ENCODE peak calls at places on chromosomes 16 and 17, in eight cellular contexts. D is mesothelial cell of epicardium, Z is HFF-Myc, C is cardiac muscle cell, F is fibroblast of lung, I is H9, B is AG09319, H is GM23338. R is an unnamed sample.

GRCh38 chr16:89448656-89449055 is 41.7 kb downstream of the ANKRD11 start:
- DNase-seq in Z (no peak), D (no peak), F (no peak), H (no peak), I (no peak), C (no peak), B (no peak), R (no peak)

GRCh38 chr17:69710926-69711325 is 296.4 kb downstream of the MAP2K6 start:
- DNase-seq in B (no peak), F (no peak), C (no peak), H (no peak), Z (no peak), I (no peak), D (no peak), R (no peak)

GRCh38 chr17:82884923-82885322 is 45.1 kb upstream of the ZNF750 start:
- DNase-seq in C (no peak), I (no peak), D (no peak), F (no peak), H (no peak), B (no peak), Z (no peak), R (no peak)

GRCh38 chr16:27701381-27701780 is 151.4 kb downstream of the KATNIP start:
- DNase-seq in D (no peak), F (no peak), H (no peak), Z (no peak), B (no peak), C (no peak), I (no peak), R (no peak)

GRCh38 chr17:7837375-7838290 is 3.6 kb downstream of the KDM6B start:
- DNase-seq in H (peak), Z (no peak), I (no peak), D (no peak), B (no peak), C (peak), F (no peak), R (no peak)

GRCh38 chr17:33494156-33494555 is 201.1 kb upstream of the ASIC2 start:
- DNase-seq in C (no peak), F (peak), D (no peak), H (no peak), B (no peak), I (no peak), Z (no peak), R (no peak)

GRCh38 chr16:81645303-81645702 is 133.8 kb upstream of the PLCG2 start:
- DNase-seq in H (no peak), Z (no peak), I (peak), F (peak), B (no peak), C (peak), D (no peak), R (no peak)

GRCh38 chr17:45934044-45934979 is 40.0 kb downstream of the MAPT start:
- DNase-seq in D (no peak), B (no peak), C (no peak), Z (no peak), I (no peak), H (no peak), F (no peak), R (no peak)

GRCh38 chr17:77637807-77638182 is 320.7 kb upstream of the TNRC6C start:
- DNase-seq in Z (no peak), H (peak), I (no peak), C (no peak), F (peak), B (no peak), D (no peak), R (peak)

GRCh38 chr17:55872374-55872773 is 121.5 kb downstream of the PCTP start:
- DNase-seq in C (no peak), Z (no peak), B (no peak), F (no peak), H (no peak), D (no peak), I (no peak), R (no peak)

GRCh38 chr17:57434361-57434760 is 178.0 kb downstream of the MSI2 start:
- DNase-seq in C (no peak), D (no peak), F (no peak), Z (no peak), B (no peak), H (no peak), I (no peak), R (no peak)

GRCh38 chr17:57433396-57433944 is 177.1 kb downstream of the MSI2 start:
- DNase-seq in D (no peak), Z (no peak), F (no peak), C (no peak), I (no peak), H (peak), B (no peak), R (no peak)

GRCh38 chr17:57429966-57430365 is 173.6 kb downstream of the MSI2 start:
- DNase-seq in H (no peak), C (no peak), D (no peak), B (no peak), F (no peak), I (no peak), Z (no peak), R (no peak)

GRCh38 chr17:57431415-57431814 is 175.1 kb downstream of the MSI2 start:
- DNase-seq in I (no peak), D (no peak), B (no peak), Z (no peak), H (no peak), C (no peak), F (no peak), R (no peak)

GRCh38 chr17:57432507-57433277 is 176.4 kb downstream of the MSI2 start:
- DNase-seq in F (no peak), I (no peak), D (no peak), Z (no peak), B (no peak), C (no peak), H (no peak), R (no peak)
- TF ChIP-seq CTCF in F (no peak), I (no peak), D (no peak), Z (no peak), B (no peak), C (no peak), H (peak), R (no peak)

DNA sequence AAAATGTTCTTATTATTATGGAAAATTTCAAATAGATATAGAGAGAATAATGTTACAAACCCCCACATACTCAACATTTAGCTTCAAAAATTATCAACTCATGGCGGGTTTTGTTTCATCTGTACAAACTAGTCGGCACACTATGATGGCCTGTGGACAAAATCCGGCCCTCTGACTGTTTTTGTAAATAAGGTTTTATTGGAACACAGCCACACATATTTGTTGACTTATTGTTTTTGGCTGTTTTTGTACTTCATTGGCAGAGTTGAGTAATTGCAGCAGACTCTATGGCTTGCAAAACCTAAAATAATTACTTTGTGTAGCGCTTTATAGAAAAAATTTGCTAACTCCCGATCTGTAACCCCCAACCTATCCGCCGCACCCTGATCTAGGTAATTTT is 41.4 kb upstream of the CLEC18A start:
- DNase-seq in F (no peak), B (no peak), Z (no peak), D (no peak), C (no peak), H (no peak), I (no peak), R (no peak)
- TF ChIP-seq CTCF in F (no peak), B (no peak), Z (no peak), D (no peak), C (no peak), H (no peak), I (no peak), R (no peak)

GRCh38 chr17:38907930-38908675 is 17.3 kb upstream of the LASP1NB start:
- DNase-seq in F (no peak), C (no peak), I (no peak), Z (no peak), D (no peak), H (no peak), B (no peak), R (no peak)
- TF ChIP-seq CTCF in F (no peak), C (no peak), I (no peak), Z (no peak), D (no peak), H (no peak), B (no peak), R (no peak)

DNA sequence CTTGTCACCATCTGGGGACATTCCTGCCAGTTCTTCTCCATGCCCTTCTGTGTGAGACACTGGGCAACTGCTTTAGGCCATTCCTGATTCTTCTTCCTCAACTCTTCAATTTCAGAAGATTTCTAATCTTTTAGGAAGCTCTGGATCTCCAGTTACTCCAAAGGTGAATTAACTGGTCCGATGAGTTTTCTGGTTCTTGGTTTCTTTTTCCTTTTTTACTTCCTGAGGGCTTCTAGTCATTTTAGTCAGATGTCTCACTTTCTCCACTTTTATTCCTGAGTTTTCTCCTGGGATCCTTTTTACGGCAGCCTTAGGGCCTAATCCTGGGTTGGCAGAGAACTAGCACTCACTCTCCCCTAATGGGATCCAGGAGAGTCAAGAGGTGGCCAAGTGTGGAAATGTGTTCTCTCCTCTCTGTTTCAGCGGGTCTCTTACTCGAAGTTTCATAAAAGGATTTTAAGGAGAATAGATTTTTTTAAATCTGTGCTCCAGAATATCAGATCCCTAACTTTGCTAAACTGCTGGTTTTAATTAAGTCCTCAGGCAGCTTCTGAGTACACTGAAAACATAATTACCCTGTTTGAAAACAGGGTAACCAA is 107.6 kb downstream of the RMI2 start:
- DNase-seq in Z (no peak), C (no peak), D (no peak), H (no peak), I (no peak), B (no peak), F (no peak), R (no peak)
- TF ChIP-seq CTCF in Z (no peak), C (no peak), D (no peak), H (no peak), I (no peak), B (no peak), F (no peak), R (no peak)

DNA sequence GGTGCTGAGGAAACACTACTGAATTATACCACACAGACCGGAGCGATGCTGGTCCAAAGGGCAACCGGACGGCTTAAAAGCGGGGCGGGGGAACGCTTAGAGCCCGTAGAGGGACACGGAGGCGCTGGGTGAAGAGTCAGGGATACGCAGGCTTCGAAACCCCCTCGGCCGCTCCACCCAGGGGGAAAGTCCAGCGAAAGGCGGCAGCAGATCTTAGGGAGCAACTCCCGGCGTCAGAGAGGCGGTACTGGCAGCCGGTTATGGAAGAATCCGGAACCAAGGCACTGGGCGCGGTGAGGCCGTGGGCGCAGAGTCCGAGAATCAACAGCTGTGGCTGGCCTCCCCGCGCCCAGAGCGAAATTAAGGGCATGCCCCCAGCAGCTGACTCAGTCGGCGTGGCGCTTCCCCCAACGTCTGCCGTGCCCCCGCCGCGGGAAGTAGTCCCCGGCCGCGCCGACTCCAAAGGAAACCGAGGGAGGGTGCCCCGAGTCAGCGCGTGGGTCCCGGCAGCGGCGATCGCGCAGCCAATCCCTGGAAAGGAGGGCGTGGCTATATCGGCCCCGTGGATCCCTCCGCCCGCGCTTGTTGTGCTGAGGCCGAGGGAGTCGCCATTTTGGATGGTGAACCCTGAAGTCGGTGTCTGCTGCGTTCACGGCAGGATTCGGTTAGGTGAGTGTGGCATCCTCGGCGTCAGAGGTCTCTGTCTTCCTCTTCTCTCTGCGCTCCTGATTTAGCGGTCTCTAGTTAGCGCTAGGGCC is at the start of gene IST1:
- DNase-seq in D (peak), C (peak), Z (peak), B (peak), H (peak), I (peak), F (peak), R (peak)
- TF ChIP-seq CTCF in D (no peak), C (no peak), Z (no peak), B (no peak), H (no peak), I (no peak), F (no peak), R (no peak)

GRCh38 chr17:4593021-4593797 is 8.9 kb downstream of the SMTNL2 start:
- DNase-seq in I (no peak), B (no peak), C (no peak), Z (no peak), F (no peak), D (no peak), H (no peak), R (no peak)

GRCh38 chr17:4596636-4597380 is 12.5 kb downstream of the SMTNL2 start:
- DNase-seq in F (no peak), C (no peak), H (no peak), B (no peak), I (no peak), Z (no peak), D (no peak), R (no peak)

GRCh38 chr17:4592240-4593005 is 8.1 kb downstream of the SMTNL2 start:
- DNase-seq in F (no peak), Z (no peak), C (no peak), I (no peak), D (no peak), B (no peak), H (no peak), R (no peak)

GRCh38 chr17:4591529-4591928 is 7.2 kb downstream of the SMTNL2 start:
- DNase-seq in H (no peak), I (no peak), Z (no peak), C (no peak), F (peak), B (no peak), D (no peak), R (no peak)

DNA sequence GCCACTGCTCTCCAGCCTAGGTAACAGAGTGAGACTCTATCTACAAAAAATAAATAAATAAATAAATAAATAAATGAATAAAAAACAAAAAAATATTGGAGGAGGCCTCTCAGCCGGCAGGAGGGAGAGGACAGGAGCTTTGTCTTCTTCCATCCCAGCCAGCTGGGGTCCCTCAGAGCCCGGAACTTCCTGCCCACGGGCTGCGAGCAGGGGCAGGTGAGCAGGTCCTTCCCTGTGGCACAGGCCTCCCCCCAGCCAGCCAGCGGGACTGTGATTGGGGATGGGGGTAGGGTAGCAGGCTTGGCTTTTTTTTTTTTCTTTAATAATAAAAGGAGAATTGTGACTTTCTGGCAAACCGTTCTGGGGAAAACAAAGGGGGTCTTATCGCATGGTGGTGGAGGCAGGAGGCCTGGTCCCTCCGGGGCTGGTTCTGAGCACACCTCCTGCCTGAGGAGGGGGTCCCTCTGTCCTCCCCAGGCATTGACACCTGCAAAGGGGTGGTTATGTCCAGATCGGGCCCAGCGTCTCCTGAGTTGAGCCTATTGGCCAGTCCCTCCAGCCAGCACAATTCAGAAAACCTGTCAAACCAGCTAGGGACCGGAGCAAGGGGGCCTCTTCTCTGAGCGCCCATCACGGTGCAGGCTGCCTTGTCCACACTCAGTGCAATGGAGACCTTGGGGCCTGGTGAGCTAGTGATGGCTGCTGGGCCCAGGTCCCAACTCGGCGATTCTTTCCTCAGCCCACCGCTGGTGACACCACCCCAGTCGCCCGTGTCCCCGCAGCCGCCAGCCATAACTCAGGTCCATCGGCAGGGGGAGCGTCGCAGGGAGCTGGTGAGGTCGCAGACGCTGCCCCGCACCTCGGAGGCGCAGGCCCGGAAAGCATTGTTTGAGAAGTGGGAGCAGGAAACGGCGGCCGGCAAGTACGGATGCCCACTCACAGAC is 10.3 kb downstream of the SMTNL2 start:
- DNase-seq in H (peak), C (peak), B (no peak), D (no peak), I (peak), Z (no peak), F (no peak), R (peak)
- TF ChIP-seq CTCF in H (peak), C (no peak), B (no peak), D (peak), I (peak), Z (peak), F (peak), R (peak)

GRCh38 chr16:13896543-13897182 is 23.3 kb upstream of the ERCC4 start:
- DNase-seq in I (no peak), H (peak), D (no peak), F (no peak), B (no peak), Z (no peak), C (no peak), R (no peak)
- TF ChIP-seq CTCF in I (peak), H (peak), D (no peak), F (peak), B (no peak), Z (peak), C (peak), R (peak)